ENCODE peak calls at places on chromosomes 7 and 10, in four cellular contexts. One of them, this sample, is unnamed.

GRCh38 chr7:5596046-5596895 is 172.6 kb upstream of the TNRC18 start:
- DNase-seq in hepatocyte: peak; percentile 89
- DNase-seq in HepG2: no peak
- DNase-seq in IMR-90: peak; percentile 95
- DNase-seq in this sample: peak; percentile 71

GRCh38 chr7:44305564-44306507 is 19.6 kb downstream of the CAMK2B start:
- DNase-seq in IMR-90: no peak
- DNase-seq in hepatocyte: peak; percentile 1
- DNase-seq in HepG2: no peak
- DNase-seq in this sample: no peak

GRCh38 chr7:45100761-45101480 is 10.6 kb downstream of the TBRG4 start:
- DNase-seq in IMR-90: no peak
- DNase-seq in hepatocyte: no peak
- DNase-seq in HepG2: no peak
- DNase-seq in this sample: no peak

GRCh38 chr7:1434165-1434718 is 25.0 kb downstream of the MICALL2 start:
- DNase-seq in HepG2: no peak
- DNase-seq in IMR-90: no peak
- DNase-seq in hepatocyte: no peak
- DNase-seq in this sample: no peak

GRCh38 chr10:128056303-128057050 is 69.7 kb downstream of the MKI67 start:
- DNase-seq in HepG2: no peak
- DNase-seq in hepatocyte: no peak
- DNase-seq in IMR-90: no peak
- DNase-seq in this sample: no peak

GRCh38 chr7:119522698-119523097 is 750.3 kb upstream of the KCND2 start:
- DNase-seq in IMR-90: no peak
- DNase-seq in hepatocyte: no peak
- DNase-seq in HepG2: no peak
- DNase-seq in this sample: no peak

GRCh38 chr10:24958701-24959392 is 6.4 kb upstream of the PRTFDC1 start:
- DNase-seq in IMR-90: peak; percentile 80
- DNase-seq in hepatocyte: no peak
- DNase-seq in HepG2: no peak
- DNase-seq in this sample: no peak

GRCh38 chr10:44012921-44013320 is 364.2 kb upstream of the ZNF32 start:
- DNase-seq in hepatocyte: no peak
- DNase-seq in IMR-90: no peak
- DNase-seq in HepG2: no peak
- DNase-seq in this sample: no peak

GRCh38 chr10:90846746-90847145 is 11.1 kb downstream of the HTR7 start:
- DNase-seq in HepG2: no peak
- DNase-seq in IMR-90: peak; percentile 9
- DNase-seq in hepatocyte: no peak
- DNase-seq in this sample: no peak

GRCh38 chr10:130871406-130871805 is 440.1 kb downstream of the TCERG1L start:
- DNase-seq in hepatocyte: no peak
- DNase-seq in HepG2: no peak
- DNase-seq in IMR-90: no peak
- DNase-seq in this sample: no peak

GRCh38 chr10:27341001-27341400 is 100.4 kb upstream of the ACBD5 start:
- DNase-seq in hepatocyte: no peak
- DNase-seq in IMR-90: no peak
- DNase-seq in HepG2: peak; percentile 19
- DNase-seq in this sample: no peak

GRCh38 chr7:100827330-100828226 is at the start of gene EPHB4:
- DNase-seq in hepatocyte: peak; percentile 91
- DNase-seq in HepG2: peak; percentile 90
- DNase-seq in IMR-90: peak; percentile 86
- DNase-seq in this sample: peak; percentile 77

GRCh38 chr10:55464083-55464482 is 663.1 kb upstream of the PCDH15 start:
- DNase-seq in HepG2: no peak
- DNase-seq in IMR-90: no peak
- DNase-seq in hepatocyte: no peak
- DNase-seq in this sample: no peak
- H4K20me1 ChIP-seq in HepG2: no peaks in the 10 kb centered on the region
- H4K20me1 ChIP-seq in IMR-90: no peaks in the 10 kb centered on the region
- H4K20me1 ChIP-seq in hepatocyte: no peaks in the 10 kb centered on the region
- H4K20me1 ChIP-seq in this sample: no peaks in the 10 kb centered on the region

GRCh38 chr7:23107781-23108180 is 2.2 kb downstream of the KLHL7 start:
- DNase-seq in HepG2: no peak
- DNase-seq in IMR-90: no peak
- DNase-seq in hepatocyte: no peak
- DNase-seq in this sample: no peak
- H3K27ac ChIP-seq in HepG2: no peak overlapping the region
- H3K27ac ChIP-seq in IMR-90: no peak overlapping the region
- H3K27ac ChIP-seq in hepatocyte: peak overlapping the region; percentile 96
- H3K27ac ChIP-seq in this sample: no peak overlapping the region

GRCh38 chr7:134908289-134908688 is 78.0 kb upstream of the AGBL3 start:
- DNase-seq in HepG2: no peak
- DNase-seq in IMR-90: peak; percentile 85
- DNase-seq in hepatocyte: no peak
- DNase-seq in this sample: no peak
- H4K20me1 ChIP-seq in HepG2: no peaks in the 10 kb centered on the region
- H4K20me1 ChIP-seq in IMR-90: peaks cover 80% of the 10 kb centered on the region
- H4K20me1 ChIP-seq in hepatocyte: no peaks in the 10 kb centered on the region
- H4K20me1 ChIP-seq in this sample: no peaks in the 10 kb centered on the region

DNA sequence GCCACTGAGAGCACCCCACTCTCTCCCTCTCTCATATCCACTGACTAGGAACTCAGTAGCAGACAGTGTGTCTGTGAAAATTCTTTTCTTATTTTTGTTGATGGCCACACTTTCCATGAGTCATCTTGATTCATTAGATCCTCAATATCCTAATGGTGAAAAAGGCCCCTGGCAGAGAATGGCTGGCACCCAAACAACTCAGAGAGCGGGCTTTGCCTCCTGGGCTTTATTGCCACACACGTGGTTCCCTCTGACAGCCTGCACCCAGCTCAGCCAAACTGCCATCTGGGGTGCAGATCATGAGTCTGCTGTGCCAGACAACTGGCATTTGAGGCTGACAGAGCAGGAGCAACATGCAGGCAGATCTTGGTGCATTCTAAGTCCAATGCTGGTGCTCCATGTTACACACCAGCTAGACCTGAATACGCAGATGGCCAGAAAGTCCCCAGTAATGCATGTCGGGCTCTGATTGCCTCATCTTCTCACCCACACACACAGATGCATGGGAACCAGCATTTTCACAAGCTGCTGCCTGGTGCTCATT is 176.2 kb downstream of the DGKI start:
- DNase-seq in hepatocyte: no peak
- DNase-seq in IMR-90: peak; percentile 41
- DNase-seq in HepG2: no peak
- DNase-seq in this sample: no peak
- H3K27ac ChIP-seq in hepatocyte: no peak overlapping the region
- H3K27ac ChIP-seq in IMR-90: no peak overlapping the region
- H3K27ac ChIP-seq in HepG2: no peak overlapping the region
- H3K27ac ChIP-seq in this sample: no peak overlapping the region

GRCh38 chr10:101071266-101071884 is 9.6 kb downstream of the KAZALD1 start:
- DNase-seq in HepG2: no peak
- DNase-seq in hepatocyte: no peak
- DNase-seq in IMR-90: peak; percentile 73
- DNase-seq in this sample: no peak

GRCh38 chr10:101070098-101070497 is 8.3 kb downstream of the KAZALD1 start:
- DNase-seq in HepG2: no peak
- DNase-seq in hepatocyte: no peak
- DNase-seq in IMR-90: no peak
- DNase-seq in this sample: no peak

GRCh38 chr10:101072923-101073322 is 11.1 kb downstream of the KAZALD1 start:
- DNase-seq in IMR-90: no peak
- DNase-seq in HepG2: no peak
- DNase-seq in hepatocyte: no peak
- DNase-seq in this sample: no peak

GRCh38 chr10:101073631-101074030 is 11.8 kb downstream of the KAZALD1 start:
- DNase-seq in hepatocyte: no peak
- DNase-seq in HepG2: no peak
- DNase-seq in IMR-90: no peak
- DNase-seq in this sample: no peak

DNA sequence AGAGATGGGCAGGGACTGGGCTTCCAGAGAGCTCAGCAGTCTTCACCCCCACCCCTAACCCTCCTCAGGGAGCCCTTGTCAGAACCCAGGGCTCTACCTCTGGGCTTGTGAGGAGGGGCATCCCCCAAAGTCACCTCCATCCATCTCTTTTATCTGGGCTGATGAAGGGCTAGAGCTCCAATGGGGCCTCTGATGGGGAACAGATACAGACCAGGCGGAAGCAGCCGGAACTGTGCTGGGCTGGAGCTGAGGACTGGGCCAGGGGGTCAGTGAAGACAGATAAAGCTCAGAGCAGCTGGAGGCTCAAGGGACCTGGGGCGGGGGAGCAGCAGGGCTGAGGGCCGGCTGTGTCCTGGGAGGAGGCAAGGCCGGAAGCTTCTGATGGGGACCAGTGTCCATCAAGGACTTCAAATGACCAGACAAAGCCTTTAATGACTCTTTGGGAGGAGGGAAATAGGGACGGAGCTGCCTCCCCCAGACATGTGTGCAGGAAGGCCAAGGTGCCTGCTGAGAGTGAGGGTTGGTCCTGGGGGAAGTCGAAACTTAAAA is 10.2 kb downstream of the KAZALD1 start:
- DNase-seq in IMR-90: no peak
- DNase-seq in hepatocyte: no peak
- DNase-seq in HepG2: no peak
- DNase-seq in this sample: no peak
- H4K20me1 ChIP-seq in IMR-90: no peaks in the 10 kb centered on the region
- H4K20me1 ChIP-seq in hepatocyte: no peaks in the 10 kb centered on the region
- H4K20me1 ChIP-seq in HepG2: no peaks in the 10 kb centered on the region
- H4K20me1 ChIP-seq in this sample: no peaks in the 10 kb centered on the region

GRCh38 chr10:110020265-110020664 is 12.5 kb downstream of the ADD3 start:
- DNase-seq in hepatocyte: no peak
- DNase-seq in IMR-90: no peak
- DNase-seq in HepG2: no peak
- DNase-seq in this sample: no peak
- H3K27ac ChIP-seq in hepatocyte: no peak overlapping the region
- H3K27ac ChIP-seq in IMR-90: no peak overlapping the region
- H3K27ac ChIP-seq in HepG2: no peak overlapping the region
- H3K27ac ChIP-seq in this sample: no peak overlapping the region

This sample was measured in HCT116.